ENCODE peak calls at places on chromosomes 7 and 10, in seven cellular contexts. L, M, S, B, W, H and O are unnamed samples.

GRCh38 chr7:27389508-27389907 is 146.9 kb downstream of the EVX1 start:
- DNase-seq in L (no peak), M (no peak), S (no peak), B (no peak), W (no peak), H (peak; percentile 34), O (no peak)

GRCh38 chr7:28207486-28208158 is 27.0 kb upstream of the JAZF1 start:
- DNase-seq in L (no peak), M (no peak), S (peak; percentile 59), B (peak; percentile 78), W (no peak), H (no peak), O (no peak)

GRCh38 chr10:130159395-130159794 is 23.2 kb downstream of the GLRX3 start:
- DNase-seq in L (no peak), M (no peak), S (no peak), B (no peak), W (no peak), H (no peak), O (no peak)

GRCh38 chr10:93124580-93125318 is 51.1 kb downstream of the CYP26A1 start:
- DNase-seq in L (no peak), M (no peak), S (peak; percentile 35), B (no peak), W (no peak), H (no peak), O (no peak)

GRCh38 chr7:44124822-44125202 is 1.5 kb upstream of the POLD2 start:
- DNase-seq in L (no peak), M (no peak), S (no peak), B (no peak), W (no peak), H (no peak), O (no peak)

GRCh38 chr10:34962866-34963265 is 127.3 kb downstream of the CUL2 start:
- DNase-seq in L (no peak), M (no peak), S (no peak), B (no peak), W (no peak), H (no peak), O (no peak)

GRCh38 chr10:25063157-25063556 is 46.7 kb downstream of the THNSL1 start:
- DNase-seq in L (no peak), M (no peak), S (no peak), B (no peak), W (no peak), H (no peak), O (no peak)

GRCh38 chr7:155851892-155852291 is 39.6 kb upstream of the SHH start:
- DNase-seq in L (no peak), M (no peak), S (no peak), B (no peak), W (no peak), H (no peak), O (no peak)

GRCh38 chr10:126504761-126505112 is 116.5 kb upstream of the ADAM12 start:
- DNase-seq in L (no peak), M (no peak), S (no peak), B (no peak), W (no peak), H (no peak), O (no peak)

GRCh38 chr7:1675036-1675671 is 5.1 kb downstream of the ELFN1 start:
- DNase-seq in L (no peak), M (no peak), S (no peak), B (no peak), W (no peak), H (no peak), O (no peak)

GRCh38 chr7:74656421-74656910 is 1.1 kb upstream of the GTF2I start:
- DNase-seq in L (peak; percentile 58), M (peak; percentile 51), S (peak; percentile 79), B (peak; percentile 52), W (no peak), H (peak; percentile 36), O (peak; percentile 48)

GRCh38 chr10:7085913-7086589 is 324.8 kb downstream of the SFMBT2 start:
- DNase-seq in L (no peak), M (no peak), S (peak; percentile 53), B (no peak), W (no peak), H (no peak), O (no peak)

GRCh38 chr7:40572810-40573470 is 438.1 kb downstream of the SUGCT start:
- DNase-seq in L (no peak), M (no peak), S (no peak), B (no peak), W (no peak), H (no peak), O (no peak)

GRCh38 chr10:112177247-112177646 is 6.3 kb downstream of the GPAM start:
- DNase-seq in L (no peak), M (peak; percentile 92), S (no peak), B (no peak), W (no peak), H (no peak), O (no peak)

GRCh38 chr7:47979145-47979831 is at the start of gene HUS1:
- DNase-seq in L (peak; percentile 95), M (peak; percentile 80), S (peak; percentile 97), B (peak; percentile 52), W (peak; percentile 94), H (peak; percentile 90), O (peak; percentile 93)

GRCh38 chr10:92027141-92027540 is 103.6 kb downstream of the BTAF1 start:
- DNase-seq in L (no peak), M (peak; percentile 38), S (no peak), B (peak; percentile 54), W (no peak), H (no peak), O (peak; percentile 83)

GRCh38 chr7:7607010-7607409 is 33.5 kb upstream of the UMAD1 start:
- DNase-seq in L (no peak), M (no peak), S (no peak), B (no peak), W (no peak), H (no peak), O (no peak)

GRCh38 chr10:86312701-86313270 is 53.8 kb downstream of the GRID1 start:
- DNase-seq in L (no peak), M (no peak), S (no peak), B (no peak), W (no peak), H (no peak), O (no peak)

GRCh38 chr7:17099083-17099973 is 199.1 kb upstream of the AHR start:
- DNase-seq in L (peak; percentile 90), M (peak; percentile 98), S (peak; percentile 14), B (no peak), W (peak; percentile 44), H (no peak), O (no peak)

GRCh38 chr7:11328309-11328708 is 354.6 kb downstream of the PHF14 start:
- DNase-seq in L (no peak), M (no peak), S (no peak), B (no peak), W (no peak), H (no peak), O (no peak)

GRCh38 chr7:148340438-148340837 is 250.1 kb upstream of the C7orf33 start:
- DNase-seq in L (no peak), M (no peak), S (no peak), B (no peak), W (no peak), H (no peak), O (no peak)

GRCh38 chr7:11727864-11728263 is 104.1 kb downstream of the THSD7A start:
- DNase-seq in L (no peak), M (no peak), S (no peak), B (no peak), W (no peak), H (no peak), O (no peak)

GRCh38 chr10:7230956-7231355 is 179.9 kb downstream of the SFMBT2 start:
- DNase-seq in L (no peak), M (no peak), S (no peak), B (no peak), W (no peak), H (no peak), O (no peak)

GRCh38 chr7:125085084-125085483 is 155.5 kb upstream of the POT1 start:
- DNase-seq in L (no peak), M (no peak), S (no peak), B (no peak), W (no peak), H (no peak), O (no peak)

GRCh38 chr7:75727881-75728592 is 10.7 kb downstream of the HIP1 start:
- DNase-seq in L (peak; percentile 80), M (peak; percentile 91), S (peak; percentile 60), B (peak; percentile 28), W (peak; percentile 86), H (peak; percentile 19), O (no peak)

DNA sequence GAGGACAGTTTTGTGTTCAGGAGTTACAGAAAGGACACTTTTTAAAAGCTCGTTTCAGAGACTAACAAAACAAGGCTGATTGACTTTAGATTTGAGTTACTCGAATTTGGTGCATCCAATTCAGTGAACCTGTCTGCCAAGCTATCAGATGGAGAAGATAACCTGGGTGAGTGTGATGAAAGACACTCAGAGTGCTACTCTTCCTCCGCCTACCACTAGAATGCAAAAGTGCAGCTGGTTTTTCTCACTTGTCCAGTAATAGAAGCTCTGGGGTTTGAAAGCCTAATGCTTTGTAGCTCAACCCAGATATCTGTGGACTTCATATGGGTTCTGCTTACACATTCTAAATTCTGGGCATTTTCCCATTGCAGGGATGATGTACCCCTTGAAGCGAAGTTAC is 82.8 kb upstream of the NPY start:
- DNase-seq in L (no peak), M (no peak), S (no peak), B (no peak), W (no peak), H (no peak), O (no peak)
- TF ChIP-seq POLR2A in L (no peak), M (no peak), S (no peak), B (no peak), W (no peak), H (no peak), O (no peak)

GRCh38 chr10:97713828-97714400 is 384 bp downstream of the MARVELD1 start:
- DNase-seq in L (peak; percentile 82), M (no peak), S (peak; percentile 89), B (peak; percentile 81), W (peak; percentile 65), H (peak; percentile 73), O (peak; percentile 85)
- TF ChIP-seq POLR2A in L (peak; percentile 66), M (no peak), S (peak; percentile 40), B (peak; percentile 81), W (no peak), H (peak; percentile 35), O (peak; percentile 44)

GRCh38 chr7:131108212-131108980 is 219.3 kb upstream of the MKLN1 start:
- DNase-seq in L (no peak), M (no peak), S (peak; percentile 12), B (no peak), W (no peak), H (no peak), O (peak; percentile 25)
- TF ChIP-seq POLR2A in L (no peak), M (no peak), S (no peak), B (no peak), W (no peak), H (no peak), O (peak; percentile 51)

DNA sequence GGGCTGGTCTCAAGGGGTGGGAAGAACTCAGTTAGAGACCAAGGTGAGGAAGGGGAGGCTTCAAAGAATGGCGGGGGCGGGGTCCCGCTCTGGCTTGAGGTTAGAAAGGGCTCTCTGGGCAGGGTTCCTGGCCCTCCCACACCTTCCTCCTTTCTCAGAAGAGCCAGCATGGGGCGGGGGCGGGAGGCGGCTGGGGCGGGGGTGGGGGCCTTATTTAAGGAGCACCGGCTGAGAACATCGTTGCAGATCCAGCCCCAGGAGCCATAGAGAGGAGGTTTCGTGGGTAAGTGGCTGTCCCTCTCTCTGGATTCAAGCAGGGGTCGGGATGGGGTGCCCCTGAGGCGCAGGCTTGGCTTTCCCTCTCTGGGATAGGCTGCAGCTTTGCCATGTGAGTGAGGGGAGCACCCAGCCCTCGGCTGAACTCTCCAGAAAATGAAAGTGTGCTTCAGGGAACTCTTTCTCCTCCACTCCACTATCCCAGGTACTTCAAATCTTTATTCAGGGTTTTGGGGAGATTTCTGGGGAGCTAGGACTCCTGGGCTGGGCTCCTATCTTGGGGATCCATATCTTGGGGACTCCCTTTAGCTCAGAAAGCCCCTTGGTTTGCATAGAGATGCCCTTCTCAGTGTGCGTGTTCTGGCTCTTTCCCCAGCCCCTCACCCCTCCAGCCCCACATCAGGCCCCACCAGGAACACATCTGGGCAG is 3.3 kb upstream of the CUEDC2 start:
- DNase-seq in L (no peak), M (no peak), S (peak; percentile 91), B (no peak), W (no peak), H (no peak), O (no peak)
- TF ChIP-seq POLR2A in L (no peak), M (peak; percentile 40), S (peak; percentile 29), B (no peak), W (no peak), H (no peak), O (peak; percentile 42)